ENCODE peak calls at places on chromosomes 6 and 20, in six cellular contexts. One of them, this sample, is unnamed.

GRCh38 chr20:7841967-7842301 is 98.3 kb downstream of the HAO1 start:
- DNase-seq in sigmoid colon: peak; percentile 68
- DNase-seq in heart left ventricle: no peak
- DNase-seq in testis: no peak
- DNase-seq in body of pancreas: no peak
- DNase-seq in uterus: peak; percentile 49
- DNase-seq in this sample: peak; percentile 30

GRCh38 chr6:108556864-108557493 is 3.7 kb upstream of the FOXO3 start:
- DNase-seq in body of pancreas: no peak
- DNase-seq in uterus: peak; percentile 26
- DNase-seq in heart left ventricle: no peak
- DNase-seq in sigmoid colon: no peak
- DNase-seq in testis: peak; percentile 49
- DNase-seq in this sample: no peak

GRCh38 chr20:22586645-22587310 is 2.4 kb upstream of the FOXA2 start:
- DNase-seq in body of pancreas: peak; percentile 83
- DNase-seq in sigmoid colon: no peak
- DNase-seq in testis: peak; percentile 85
- DNase-seq in heart left ventricle: no peak
- DNase-seq in uterus: no peak
- DNase-seq in this sample: no peak

GRCh38 chr6:166330612-166331011 is 11.7 kb downstream of the SFT2D1 start:
- DNase-seq in body of pancreas: peak; percentile 33
- DNase-seq in uterus: no peak
- DNase-seq in testis: no peak
- DNase-seq in heart left ventricle: peak; percentile 70
- DNase-seq in sigmoid colon: no peak
- DNase-seq in this sample: no peak

GRCh38 chr6:159623156-159623555 is 69.9 kb downstream of the SOD2 start:
- DNase-seq in sigmoid colon: no peak
- DNase-seq in testis: no peak
- DNase-seq in heart left ventricle: no peak
- DNase-seq in uterus: no peak
- DNase-seq in body of pancreas: no peak
- DNase-seq in this sample: no peak

GRCh38 chr6:148525453-148525852 is 182.8 kb downstream of the SASH1 start:
- DNase-seq in uterus: no peak
- DNase-seq in body of pancreas: no peak
- DNase-seq in heart left ventricle: no peak
- DNase-seq in sigmoid colon: no peak
- DNase-seq in testis: no peak
- DNase-seq in this sample: no peak

GRCh38 chr20:588932-589672 is 21.0 kb downstream of the TCF15 start:
- DNase-seq in body of pancreas: no peak
- DNase-seq in sigmoid colon: peak; percentile 48
- DNase-seq in heart left ventricle: no peak
- DNase-seq in uterus: no peak
- DNase-seq in testis: no peak
- DNase-seq in this sample: no peak

GRCh38 chr6:156191895-156192294 is 585.3 kb upstream of the ARID1B start:
- DNase-seq in body of pancreas: no peak
- DNase-seq in heart left ventricle: no peak
- DNase-seq in testis: no peak
- DNase-seq in uterus: no peak
- DNase-seq in sigmoid colon: no peak
- DNase-seq in this sample: no peak

GRCh38 chr6:26554669-26555504 is 16.7 kb downstream of the HMGN4 start:
- DNase-seq in body of pancreas: no peak
- DNase-seq in testis: no peak
- DNase-seq in uterus: peak; percentile 50
- DNase-seq in sigmoid colon: no peak
- DNase-seq in heart left ventricle: no peak
- DNase-seq in this sample: no peak

GRCh38 chr20:62481441-62482135 is 5.8 kb upstream of the GATA5 start:
- DNase-seq in sigmoid colon: no peak
- DNase-seq in testis: no peak
- DNase-seq in uterus: no peak
- DNase-seq in heart left ventricle: no peak
- DNase-seq in body of pancreas: no peak
- DNase-seq in this sample: no peak

GRCh38 chr6:127515234-127515793 is 3.8 kb downstream of the MTCL3 start:
- DNase-seq in sigmoid colon: no peak
- DNase-seq in uterus: no peak
- DNase-seq in body of pancreas: no peak
- DNase-seq in testis: no peak
- DNase-seq in heart left ventricle: no peak
- DNase-seq in this sample: no peak

GRCh38 chr6:131125431-131125830 is 9.8 kb upstream of the AKAP7 start:
- DNase-seq in body of pancreas: no peak
- DNase-seq in testis: no peak
- DNase-seq in sigmoid colon: no peak
- DNase-seq in uterus: no peak
- DNase-seq in heart left ventricle: no peak
- DNase-seq in this sample: no peak

GRCh38 chr20:2754426-2754825 is 46.0 kb downstream of the CPXM1 start:
- DNase-seq in uterus: no peak
- DNase-seq in body of pancreas: no peak
- DNase-seq in testis: no peak
- DNase-seq in heart left ventricle: no peak
- DNase-seq in sigmoid colon: peak; percentile 35
- DNase-seq in this sample: no peak

GRCh38 chr6:72649032-72649984 is 27.4 kb downstream of the KCNQ5 start:
- DNase-seq in testis: no peak
- DNase-seq in body of pancreas: no peak
- DNase-seq in sigmoid colon: no peak
- DNase-seq in uterus: no peak
- DNase-seq in heart left ventricle: no peak
- DNase-seq in this sample: no peak

GRCh38 chr20:50152394-50153152 is 950 bp downstream of the PEDS1 start:
- DNase-seq in body of pancreas: no peak
- DNase-seq in testis: no peak
- DNase-seq in sigmoid colon: no peak
- DNase-seq in heart left ventricle: no peak
- DNase-seq in uterus: no peak
- DNase-seq in this sample: no peak

GRCh38 chr20:57713505-57713903 is 3.7 kb upstream of the PMEPA1 start:
- DNase-seq in body of pancreas: no peak
- DNase-seq in sigmoid colon: no peak
- DNase-seq in testis: no peak
- DNase-seq in uterus: no peak
- DNase-seq in heart left ventricle: no peak
- DNase-seq in this sample: peak; percentile 83

GRCh38 chr20:23449400-23449799 is 3.3 kb downstream of the CST11 start:
- DNase-seq in testis: no peak
- DNase-seq in sigmoid colon: no peak
- DNase-seq in uterus: no peak
- DNase-seq in body of pancreas: no peak
- DNase-seq in heart left ventricle: no peak
- DNase-seq in this sample: no peak

GRCh38 chr20:20019123-20019522 is 2.0 kb downstream of the NAA20 start:
- DNase-seq in sigmoid colon: no peak
- DNase-seq in heart left ventricle: no peak
- DNase-seq in uterus: no peak
- DNase-seq in testis: no peak
- DNase-seq in body of pancreas: peak; percentile 65
- DNase-seq in this sample: no peak

GRCh38 chr6:79605061-79605460 is 26.1 kb upstream of the SH3BGRL2 start:
- DNase-seq in uterus: no peak
- DNase-seq in testis: no peak
- DNase-seq in sigmoid colon: no peak
- DNase-seq in body of pancreas: no peak
- DNase-seq in heart left ventricle: no peak
- DNase-seq in this sample: no peak

GRCh38 chr20:58891686-58892125 is 39.2 kb downstream of the GNAS start:
- DNase-seq in sigmoid colon: peak; percentile 70
- DNase-seq in body of pancreas: peak; percentile 54
- DNase-seq in testis: no peak
- DNase-seq in heart left ventricle: peak; percentile 70
- DNase-seq in uterus: peak; percentile 42
- DNase-seq in this sample: peak; percentile 31

GRCh38 chr20:49658508-49658907 is 55.2 kb downstream of the B4GALT5 start:
- DNase-seq in body of pancreas: no peak
- DNase-seq in heart left ventricle: no peak
- DNase-seq in testis: no peak
- DNase-seq in uterus: no peak
- DNase-seq in sigmoid colon: no peak
- DNase-seq in this sample: no peak

DNA sequence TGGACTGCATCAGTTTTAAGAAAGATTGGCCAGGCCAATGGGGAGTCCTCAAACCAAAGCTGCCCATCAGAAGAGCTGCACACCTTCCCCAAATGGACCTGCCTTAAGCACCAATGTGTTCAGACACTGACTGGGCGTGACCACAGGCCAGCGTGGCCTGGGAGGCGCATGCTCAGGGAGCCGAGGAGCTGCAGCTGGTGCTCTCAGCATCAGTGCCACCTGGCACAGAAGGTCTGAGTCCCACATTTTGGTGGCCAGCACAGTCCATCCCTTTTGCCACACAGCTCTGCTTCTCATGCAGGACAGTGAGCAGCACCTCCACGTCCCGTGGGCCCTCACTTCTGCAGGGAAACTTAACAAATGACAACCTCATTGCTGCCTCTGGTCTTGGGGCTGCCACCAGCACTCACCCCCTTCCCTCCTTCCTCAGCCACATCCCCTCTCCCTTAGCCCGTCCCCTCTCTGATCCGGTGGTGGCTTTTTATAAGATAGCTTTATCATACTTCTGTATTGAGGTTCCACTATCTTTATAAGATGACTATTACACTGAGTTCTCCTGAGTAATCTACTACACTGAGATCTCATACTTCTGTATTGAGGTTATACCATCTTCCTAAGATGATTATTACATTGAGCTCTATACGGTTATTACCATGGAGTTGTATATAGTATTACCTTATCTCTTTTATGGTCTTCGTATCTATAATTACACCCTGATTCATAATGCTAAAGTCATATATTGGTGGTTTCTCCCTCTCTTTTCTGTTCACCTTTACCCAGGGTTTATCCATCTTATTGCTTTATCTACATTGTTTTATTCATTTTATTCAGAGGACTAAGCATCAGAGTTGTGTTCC is 109.1 kb downstream of the TOX2 start:
- DNase-seq in body of pancreas: no peak
- DNase-seq in uterus: no peak
- DNase-seq in sigmoid colon: no peak
- DNase-seq in heart left ventricle: no peak
- DNase-seq in testis: no peak
- DNase-seq in this sample: no peak
- TF ChIP-seq POLR2A in body of pancreas: no peak
- TF ChIP-seq POLR2A in uterus: no peak
- TF ChIP-seq POLR2A in sigmoid colon: no peak
- TF ChIP-seq POLR2A in heart left ventricle: no peak
- TF ChIP-seq POLR2A in testis: no peak
- TF ChIP-seq POLR2A in this sample: no peak

GRCh38 chr6:12163744-12164507 is 126.2 kb upstream of the EDN1 start:
- DNase-seq in sigmoid colon: no peak
- DNase-seq in testis: no peak
- DNase-seq in uterus: no peak
- DNase-seq in heart left ventricle: no peak
- DNase-seq in body of pancreas: no peak
- DNase-seq in this sample: no peak
- H3K4me1 ChIP-seq in sigmoid colon: no peaks in the 10 kb centered on the region
- H3K4me1 ChIP-seq in testis: no peaks in the 10 kb centered on the region
- H3K4me1 ChIP-seq in uterus: no peaks in the 10 kb centered on the region
- H3K4me1 ChIP-seq in heart left ventricle: no peaks in the 10 kb centered on the region
- H3K4me1 ChIP-seq in body of pancreas: no peaks in the 10 kb centered on the region
- H3K4me1 ChIP-seq in this sample: peaks cover 7% of the 10 kb centered on the region

GRCh38 chr6:43426928-43427405 is 374 bp upstream of the ABCC10 start:
- DNase-seq in testis: no peak
- DNase-seq in body of pancreas: no peak
- DNase-seq in heart left ventricle: no peak
- DNase-seq in uterus: no peak
- DNase-seq in sigmoid colon: no peak
- DNase-seq in this sample: no peak

GRCh38 chr6:43432009-43432945 is 4.9 kb downstream of the ABCC10 start:
- DNase-seq in body of pancreas: no peak
- DNase-seq in uterus: no peak
- DNase-seq in testis: no peak
- DNase-seq in heart left ventricle: no peak
- DNase-seq in sigmoid colon: no peak
- DNase-seq in this sample: no peak

GRCh38 chr6:43428874-43429273 is 1.5 kb downstream of the ABCC10 start:
- DNase-seq in heart left ventricle: no peak
- DNase-seq in uterus: no peak
- DNase-seq in sigmoid colon: no peak
- DNase-seq in body of pancreas: no peak
- DNase-seq in testis: no peak
- DNase-seq in this sample: no peak

GRCh38 chr6:43428112-43428570 is 800 bp downstream of the ABCC10 start:
- DNase-seq in heart left ventricle: no peak
- DNase-seq in uterus: no peak
- DNase-seq in testis: no peak
- DNase-seq in sigmoid colon: no peak
- DNase-seq in body of pancreas: no peak
- DNase-seq in this sample: no peak

GRCh38 chr6:43427406-43428111 is at the start of gene ABCC10:
- DNase-seq in testis: peak; percentile 95
- DNase-seq in sigmoid colon: peak; percentile 98
- DNase-seq in heart left ventricle: peak; percentile 97
- DNase-seq in uterus: peak; percentile 94
- DNase-seq in body of pancreas: peak; percentile 96
- DNase-seq in this sample: peak; percentile 85
- TF ChIP-seq POLR2A in testis: no peak
- TF ChIP-seq POLR2A in sigmoid colon: peak; percentile 9
- TF ChIP-seq POLR2A in heart left ventricle: peak; percentile 82
- TF ChIP-seq POLR2A in uterus: peak; percentile 36
- TF ChIP-seq POLR2A in body of pancreas: peak; percentile 63
- TF ChIP-seq POLR2A in this sample: peak; percentile 36

GRCh38 chr6:137819740-137820139 is 47.3 kb upstream of the TNFAIP3 start:
- DNase-seq in body of pancreas: no peak
- DNase-seq in uterus: no peak
- DNase-seq in sigmoid colon: no peak
- DNase-seq in testis: no peak
- DNase-seq in heart left ventricle: no peak
- DNase-seq in this sample: no peak

GRCh38 chr6:137820425-137820824 is 46.6 kb upstream of the TNFAIP3 start:
- DNase-seq in uterus: no peak
- DNase-seq in heart left ventricle: no peak
- DNase-seq in sigmoid colon: no peak
- DNase-seq in body of pancreas: no peak
- DNase-seq in testis: no peak
- DNase-seq in this sample: no peak

GRCh38 chr6:137821486-137821885 is 45.6 kb upstream of the TNFAIP3 start:
- DNase-seq in uterus: no peak
- DNase-seq in sigmoid colon: no peak
- DNase-seq in heart left ventricle: no peak
- DNase-seq in body of pancreas: no peak
- DNase-seq in testis: no peak
- DNase-seq in this sample: no peak

GRCh38 chr6:137818440-137818839 is 48.6 kb upstream of the TNFAIP3 start:
- DNase-seq in testis: no peak
- DNase-seq in uterus: no peak
- DNase-seq in body of pancreas: no peak
- DNase-seq in heart left ventricle: no peak
- DNase-seq in sigmoid colon: no peak
- DNase-seq in this sample: no peak

DNA sequence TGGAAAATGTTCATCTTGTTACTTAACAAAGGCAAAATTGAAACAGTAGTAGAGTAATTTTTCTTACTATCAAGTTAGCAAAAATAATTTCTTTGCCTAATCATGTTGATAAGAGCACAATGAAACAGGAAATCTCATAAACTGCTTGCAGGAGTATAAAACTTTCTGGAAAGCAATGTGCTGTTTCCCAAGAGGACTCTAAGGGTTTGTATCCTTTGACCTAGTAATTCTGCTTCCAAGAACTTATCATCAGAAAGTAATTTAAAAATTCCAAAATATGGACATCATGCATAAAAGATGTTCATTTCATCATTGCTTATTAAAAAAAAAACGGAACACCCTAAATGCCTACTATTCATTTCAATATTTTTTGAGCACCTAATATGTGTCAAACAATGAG is 46.1 kb upstream of the TNFAIP3 start:
- DNase-seq in testis: no peak
- DNase-seq in heart left ventricle: no peak
- DNase-seq in sigmoid colon: no peak
- DNase-seq in uterus: no peak
- DNase-seq in body of pancreas: no peak
- DNase-seq in this sample: no peak
- H3K4me1 ChIP-seq in testis: peaks cover 28% of the 10 kb centered on the region
- H3K4me1 ChIP-seq in heart left ventricle: no peaks in the 10 kb centered on the region
- H3K4me1 ChIP-seq in sigmoid colon: peaks cover 67% of the 10 kb centered on the region
- H3K4me1 ChIP-seq in uterus: no peaks in the 10 kb centered on the region
- H3K4me1 ChIP-seq in body of pancreas: no peaks in the 10 kb centered on the region
- H3K4me1 ChIP-seq in this sample: no peaks in the 10 kb centered on the region

This sample was measured in gastrocnemius medialis.